ENCODE peak calls at places on chromosomes 6 and 20, in six cellular contexts. W is left lung, Z is tibial artery, X is cardiac muscle cell, Q is AG04450, E is kidney. M is an unnamed sample.

GRCh38 chr6:122696853-122697252 is 82.7 kb upstream of the FABP7 start:
- DNase-seq in W (no peak), Z (no peak), X (no peak), Q (no peak), E (no peak), M (no peak)

GRCh38 chr6:34982424-34982852 is 93.4 kb downstream of the ANKS1A start:
- DNase-seq in Q (no peak), Z (no peak), E (no peak), X (peak), W (no peak), M (no peak)

GRCh38 chr20:10672579-10673127 is 1.1 kb downstream of the JAG1 start:
- DNase-seq in W (peak), X (peak), Z (peak), Q (no peak), E (peak), M (no peak)

GRCh38 chr6:135022050-135022697 is 32.4 kb downstream of the HBS1L start:
- DNase-seq in W (no peak), Z (no peak), X (no peak), E (no peak), Q (no peak), M (no peak)

GRCh38 chr20:34615477-34615876 is 57.0 kb downstream of the MAP1LC3A start:
- DNase-seq in W (no peak), E (no peak), X (peak), Q (no peak), Z (no peak), M (no peak)

GRCh38 chr6:112979830-112980229 is 632.7 kb downstream of the RFPL4B start:
- DNase-seq in W (no peak), X (peak), E (no peak), Z (no peak), Q (no peak), M (no peak)

GRCh38 chr6:17429381-17430061 is 36.1 kb downstream of the CAP2 start:
- DNase-seq in W (no peak), E (no peak), Q (peak), X (no peak), Z (no peak), M (no peak)

GRCh38 chr6:44925100-44925739 is 402.9 kb upstream of the RUNX2 start:
- DNase-seq in W (no peak), Q (no peak), X (peak), Z (no peak), E (no peak), M (no peak)

GRCh38 chr6:126628125-126628524 is 288.2 kb downstream of the CENPW start:
- DNase-seq in W (no peak), X (no peak), Q (no peak), E (no peak), Z (no peak), M (no peak)

GRCh38 chr20:19265646-19266374 is 53.4 kb downstream of the SLC24A3 start:
- DNase-seq in X (no peak), W (no peak), E (no peak), Q (no peak), Z (no peak), M (no peak)

GRCh38 chr6:167860546-167861226 is 34.0 kb downstream of the AFDN start:
- DNase-seq in Z (no peak), W (no peak), E (no peak), X (no peak), Q (no peak), M (no peak)

DNA sequence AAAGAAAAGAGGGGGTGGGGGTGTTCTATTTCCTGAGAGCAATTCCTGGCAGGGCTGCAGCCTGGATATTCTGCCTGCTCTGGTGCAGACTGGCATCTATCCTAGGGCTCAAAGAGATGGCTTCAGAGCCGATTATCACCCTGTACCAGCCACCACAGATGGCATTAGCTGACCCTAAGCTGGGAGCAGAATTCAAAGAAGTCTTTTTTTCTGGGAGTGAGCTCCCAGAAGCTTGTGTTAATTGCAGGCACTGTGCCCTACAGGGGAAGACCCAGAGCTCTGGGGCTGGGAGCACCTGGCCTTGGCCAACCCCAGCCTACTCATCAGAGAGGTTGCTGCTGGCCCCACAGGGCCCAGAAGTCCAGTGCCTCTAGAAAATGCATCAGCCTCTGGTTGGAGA is 85.9 kb downstream of the PXDC1 start:
- DNase-seq in E (no peak), W (no peak), Z (no peak), X (no peak), Q (no peak), M (no peak)
- TF ChIP-seq CTCF in E (no peak), W (no peak), Z (no peak), X (no peak), Q (no peak), M (no peak)

GRCh38 chr6:148771896-148772554 is 25.2 kb downstream of the UST start:
- DNase-seq in W (no peak), Q (no peak), E (no peak), Z (no peak), X (no peak), M (no peak)

GRCh38 chr6:148779142-148779562 is 32.3 kb downstream of the UST start:
- DNase-seq in Q (no peak), X (peak), Z (no peak), W (no peak), E (no peak), M (no peak)

GRCh38 chr6:148780918-148781436 is 34.1 kb downstream of the UST start:
- DNase-seq in Q (no peak), Z (no peak), E (no peak), W (no peak), X (no peak), M (no peak)

GRCh38 chr6:148771212-148771601 is 24.4 kb downstream of the UST start:
- DNase-seq in X (no peak), Z (no peak), W (peak), Q (no peak), E (no peak), M (no peak)

DNA sequence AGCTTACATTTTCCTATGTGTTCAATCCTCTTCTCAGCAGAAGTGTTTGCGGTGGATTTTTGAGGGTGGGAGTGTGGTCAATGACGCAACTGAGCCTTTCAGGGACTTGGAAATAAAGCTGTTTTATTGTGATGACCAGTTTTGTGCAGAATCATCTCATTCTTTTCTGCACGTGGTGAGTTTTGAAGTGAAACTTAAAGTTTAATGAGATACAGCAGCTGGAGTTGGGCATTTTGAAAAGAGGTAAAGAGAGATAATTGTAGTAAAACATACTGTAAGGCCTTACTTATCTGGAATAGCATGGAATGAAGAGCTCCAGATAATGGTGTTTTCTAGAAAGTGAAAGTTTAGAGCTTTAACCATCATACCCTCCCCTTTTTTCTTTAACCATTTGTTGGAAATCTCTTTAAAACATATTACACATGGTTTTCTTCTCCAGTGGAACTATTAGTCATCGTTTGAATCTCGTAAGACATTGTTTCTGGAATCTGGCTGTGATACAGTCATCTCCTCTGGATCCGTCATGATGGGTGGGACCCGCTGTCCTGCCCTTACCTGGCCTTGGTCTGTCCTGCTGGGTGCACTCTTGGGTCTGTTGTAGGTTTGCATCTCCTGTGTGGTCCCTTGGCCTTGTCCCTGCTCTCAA is 29.6 kb downstream of the UST start:
- DNase-seq in X (peak), Q (peak), E (no peak), W (no peak), Z (no peak), M (no peak)
- H3K4me3 ChIP-seq in X (no peak), Q (peak), E (no peak), W (no peak), Z (no peak), M (no peak)

GRCh38 chr6:138798028-138798427 is 2.1 kb downstream of the ECT2L start:
- DNase-seq in X (no peak), E (no peak), Z (no peak), Q (no peak), W (no peak), M (no peak)

GRCh38 chr6:138795809-138796469 is at the start of gene ECT2L:
- DNase-seq in X (peak), E (peak), Z (peak), W (peak), Q (no peak), M (no peak)

GRCh38 chr6:138803914-138804313 is 8.0 kb downstream of the ECT2L start:
- DNase-seq in W (no peak), Z (no peak), X (no peak), E (no peak), Q (no peak), M (no peak)

GRCh38 chr6:138804986-138805385 is 9.1 kb downstream of the ECT2L start:
- DNase-seq in W (no peak), E (no peak), Q (peak), Z (no peak), X (peak), M (no peak)

DNA sequence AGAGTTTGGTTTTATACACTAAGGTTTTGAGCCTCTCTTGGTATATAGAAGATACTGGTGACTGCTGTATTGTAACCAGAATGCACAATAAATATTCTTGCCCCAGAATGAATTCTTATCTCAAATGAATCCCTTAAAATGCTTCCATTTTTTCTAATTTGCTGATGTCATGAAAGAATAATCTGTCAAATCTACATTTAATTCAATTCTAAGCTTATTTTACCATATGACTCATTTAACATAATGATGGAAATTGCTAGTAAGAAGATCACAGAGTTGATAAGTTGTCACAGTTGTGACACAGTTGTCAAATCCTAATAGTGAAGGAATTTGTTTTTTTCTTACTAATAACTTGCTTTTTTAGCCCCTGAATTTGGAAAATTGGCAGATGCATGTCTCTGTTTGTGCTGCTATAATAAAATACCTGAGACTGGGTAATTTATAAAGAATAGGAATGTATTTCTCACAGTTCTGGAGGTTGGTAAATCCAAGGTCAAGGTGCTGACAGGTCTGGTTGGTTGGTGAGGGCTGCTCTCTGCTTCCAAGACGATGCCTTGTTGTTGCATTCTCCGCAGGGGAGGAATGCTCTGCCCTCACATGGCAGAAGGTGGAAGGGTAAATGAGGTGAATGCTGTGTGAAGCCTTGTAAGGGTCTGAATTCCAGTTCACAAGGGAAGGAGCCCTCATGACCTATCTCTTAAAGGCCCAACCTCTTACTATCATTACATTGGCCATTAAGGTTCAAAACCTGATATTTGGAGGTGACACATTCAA is 4.7 kb downstream of the ECT2L start:
- DNase-seq in Q (no peak), Z (no peak), W (no peak), X (no peak), E (no peak), M (no peak)
- TF ChIP-seq CTCF in Q (no peak), Z (no peak), W (no peak), X (no peak), E (no peak), M (peak)

GRCh38 chr6:65706436-65706835 is 590 bp downstream of the EYS start:
- DNase-seq in Q (no peak), Z (no peak), E (no peak), W (no peak), X (no peak), M (no peak)

GRCh38 chr6:65709099-65709830 is 2.2 kb upstream of the EYS start:
- DNase-seq in Q (no peak), W (no peak), X (no peak), E (no peak), Z (no peak), M (no peak)

GRCh38 chr6:65711531-65711930 is 4.5 kb upstream of the EYS start:
- DNase-seq in W (no peak), Z (no peak), Q (no peak), E (no peak), X (no peak), M (no peak)

GRCh38 chr6:65708162-65708561 is 1.1 kb upstream of the EYS start:
- DNase-seq in X (no peak), Q (no peak), E (no peak), Z (no peak), W (no peak), M (no peak)

DNA sequence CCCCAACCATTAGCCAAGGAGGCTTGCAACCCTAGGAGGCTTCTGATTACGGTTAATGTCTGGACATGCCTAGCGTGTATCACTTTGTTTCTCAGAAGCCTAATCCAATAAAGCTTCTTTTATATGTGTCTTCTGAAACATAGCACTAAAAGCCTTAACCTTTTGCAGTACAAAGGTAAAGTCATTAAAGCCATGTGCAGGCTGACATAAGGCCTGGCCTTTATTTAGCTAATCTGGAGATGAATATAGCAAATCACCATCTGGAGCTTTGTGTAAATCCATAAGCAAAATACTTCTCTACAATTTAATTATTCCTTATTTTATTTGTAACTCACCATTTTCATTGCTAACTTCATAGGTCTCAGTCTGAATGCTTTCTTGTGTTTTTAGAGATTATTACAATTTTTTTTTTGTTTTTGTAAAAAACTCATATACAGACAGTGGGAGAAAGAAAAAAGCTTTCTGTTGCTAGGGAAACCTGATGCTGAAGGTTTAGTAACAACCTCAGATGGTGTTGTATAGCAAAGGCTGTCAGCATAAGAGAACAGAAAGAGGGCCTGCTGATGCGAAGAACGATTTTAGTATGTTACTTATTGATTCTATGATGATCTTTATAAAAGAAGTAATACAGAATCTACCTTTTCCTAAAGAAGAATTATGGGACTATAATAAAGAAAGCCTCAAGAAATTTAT is at the start of gene EYS:
- DNase-seq in W (no peak), Z (no peak), E (no peak), X (no peak), Q (no peak), M (no peak)
- H3K4me3 ChIP-seq in W (no peak), Z (no peak), E (no peak), X (no peak), Q (no peak), M (no peak)

GRCh38 chr6:13189710-13190109 is 138.6 kb downstream of the TBC1D7 start:
- DNase-seq in Z (no peak), W (no peak), Q (no peak), E (no peak), X (no peak), M (no peak)

GRCh38 chr6:13195826-13196225 is 132.5 kb downstream of the TBC1D7 start:
- DNase-seq in E (no peak), X (no peak), Z (no peak), W (no peak), Q (no peak), M (no peak)

GRCh38 chr6:13190391-13190790 is 137.9 kb downstream of the TBC1D7 start:
- DNase-seq in X (no peak), W (no peak), Q (no peak), E (no peak), Z (no peak), M (no peak)

GRCh38 chr6:13191461-13191860 is 136.9 kb downstream of the TBC1D7 start:
- DNase-seq in X (no peak), W (no peak), Q (no peak), Z (no peak), E (no peak), M (no peak)

DNA sequence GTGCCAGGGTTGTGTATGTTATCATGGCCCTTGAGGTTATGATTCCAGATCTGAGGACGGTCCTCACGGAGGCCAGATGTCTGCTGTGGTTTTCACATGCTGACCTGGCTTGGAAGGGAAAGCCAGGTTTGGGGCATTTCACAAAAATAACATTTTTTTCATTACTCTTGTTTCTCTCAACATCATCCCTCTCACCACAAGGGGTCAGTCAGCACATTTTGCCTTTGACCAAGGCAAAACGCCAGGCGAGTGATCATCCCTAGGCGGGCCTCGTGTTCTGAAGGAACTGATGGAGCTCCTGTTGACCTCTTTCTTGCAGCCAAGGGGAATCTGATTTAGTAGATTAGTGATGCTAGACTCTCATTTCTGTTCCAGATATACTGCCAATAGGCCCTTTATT is 133.5 kb downstream of the TBC1D7 start:
- DNase-seq in Z (peak), W (peak), Q (peak), X (peak), E (no peak), M (peak)
- TF ChIP-seq CTCF in Z (peak), W (peak), Q (peak), X (peak), E (peak), M (peak)

M was measured in Panc1.